ENCODE peak calls at places on chromosome 15, in six cellular contexts. I, O, Q, G, C and B are unnamed samples.
A peak's percentile ranks its signal among the peaks of the same experiment; 100 is the strongest.

GRCh38 chr15:92833493-92834271 is 66.4 kb upstream of the CHD2 start:
- DNase-seq in Q (no peak), C (no peak), O (no peak), I (no peak), G (no peak), B (no peak)

GRCh38 chr15:66498501-66499386 is 1.2 kb upstream of the SNAPC5 start:
- DNase-seq in C (peak; percentile 16), Q (no peak), O (peak; percentile 26), G (no peak), I (no peak), B (no peak)

GRCh38 chr15:42332331-42332730 is 27.0 kb upstream of the CAPN3 start:
- DNase-seq in G (no peak), Q (no peak), O (no peak), I (no peak), C (no peak), B (no peak)

GRCh38 chr15:35439291-35439690 is 106.7 kb downstream of the DPH6 start:
- DNase-seq in Q (no peak), O (no peak), C (no peak), I (no peak), G (no peak), B (no peak)

GRCh38 chr15:78625621-78626280 is 5.0 kb upstream of the CHRNA3 start:
- DNase-seq in Q (no peak), O (no peak), I (no peak), C (no peak), G (no peak), B (no peak)

GRCh38 chr15:61820951-61821350 is 239.3 kb downstream of the VPS13C start:
- DNase-seq in Q (no peak), C (no peak), O (no peak), I (no peak), G (no peak), B (no peak)

GRCh38 chr15:49706805-49707204 is 86.0 kb downstream of the DTWD1 start:
- DNase-seq in C (no peak), O (no peak), I (no peak), Q (no peak), G (no peak), B (no peak)

GRCh38 chr15:69854521-69855171 is 243.1 kb downstream of the TLE3 start:
- DNase-seq in Q (no peak), C (no peak), G (no peak), O (no peak), I (no peak), B (no peak)

GRCh38 chr15:37758412-37758811 is 176.0 kb upstream of the TMCO5A start:
- DNase-seq in I (no peak), Q (no peak), C (no peak), G (no peak), O (peak; percentile 8), B (no peak)

GRCh38 chr15:63114465-63114864 is 7.2 kb upstream of the LACTB start:
- DNase-seq in G (no peak), O (no peak), Q (no peak), C (no peak), I (no peak), B (no peak)

GRCh38 chr15:51286816-51287215 is 51.6 kb downstream of the CYP19A1 start:
- DNase-seq in G (no peak), C (no peak), O (peak; percentile 46), I (no peak), Q (no peak), B (no peak)

GRCh38 chr15:75661041-75661778 is 13.5 kb downstream of the SNX33 start:
- DNase-seq in C (peak; percentile 42), O (no peak), I (peak; percentile 96), Q (no peak), G (no peak), B (no peak)

GRCh38 chr15:89088605-89089315 is 504 bp downstream of the ABHD2 start:
- DNase-seq in C (peak; percentile 47), I (peak; percentile 78), O (no peak), Q (no peak), G (no peak), B (no peak)